ENCODE peak calls at places on chromosomes 2 and 18, in five cellular contexts. One of them, this sample, is unnamed.

GRCh38 chr2:180781276-180781675 is 199.1 kb upstream of the UBE2E3 start:
- DNase-seq in nephron progenitor cell: no peak
- DNase-seq in activated effector memory CD4-positive, alpha-beta T cell treated with Interleukin-2 at 50 U/mL for 16 hours: no peak
- DNase-seq in smooth muscle cell of the brain vasculature: no peak
- DNase-seq in NCI-H2107: no peak
- DNase-seq in this sample: no peak

GRCh38 chr2:88545118-88545517 is 82.1 kb downstream of the EIF2AK3 start:
- DNase-seq in nephron progenitor cell: no peak
- DNase-seq in activated effector memory CD4-positive, alpha-beta T cell treated with Interleukin-2 at 50 U/mL for 16 hours: no peak
- DNase-seq in smooth muscle cell of the brain vasculature: no peak
- DNase-seq in NCI-H2107: no peak
- DNase-seq in this sample: peak

GRCh38 chr2:90069290-90069894 is 1377.9 kb downstream of the RPIA start:
- DNase-seq in nephron progenitor cell: peak
- DNase-seq in activated effector memory CD4-positive, alpha-beta T cell treated with Interleukin-2 at 50 U/mL for 16 hours: no peak
- DNase-seq in smooth muscle cell of the brain vasculature: no peak
- DNase-seq in NCI-H2107: no peak
- DNase-seq in this sample: no peak

GRCh38 chr2:128228894-128229293 is 89.8 kb downstream of the HS6ST1 start:
- DNase-seq in nephron progenitor cell: no peak
- DNase-seq in activated effector memory CD4-positive, alpha-beta T cell treated with Interleukin-2 at 50 U/mL for 16 hours: no peak
- DNase-seq in smooth muscle cell of the brain vasculature: no peak
- DNase-seq in NCI-H2107: no peak
- DNase-seq in this sample: no peak

GRCh38 chr18:79387214-79387613 is 8.5 kb upstream of the NFATC1 start:
- DNase-seq in nephron progenitor cell: no peak
- DNase-seq in activated effector memory CD4-positive, alpha-beta T cell treated with Interleukin-2 at 50 U/mL for 16 hours: no peak
- DNase-seq in smooth muscle cell of the brain vasculature: no peak
- DNase-seq in NCI-H2107: no peak
- DNase-seq in this sample: no peak

GRCh38 chr18:48623468-48624220 is 84.8 kb downstream of the CTIF start:
- DNase-seq in nephron progenitor cell: no peak
- DNase-seq in activated effector memory CD4-positive, alpha-beta T cell treated with Interleukin-2 at 50 U/mL for 16 hours: no peak
- DNase-seq in smooth muscle cell of the brain vasculature: no peak
- DNase-seq in NCI-H2107: no peak
- DNase-seq in this sample: peak

GRCh38 chr2:8576525-8577157 is 105.2 kb upstream of the ID2 start:
- DNase-seq in nephron progenitor cell: no peak
- DNase-seq in activated effector memory CD4-positive, alpha-beta T cell treated with Interleukin-2 at 50 U/mL for 16 hours: no peak
- DNase-seq in smooth muscle cell of the brain vasculature: no peak
- DNase-seq in NCI-H2107: no peak
- DNase-seq in this sample: no peak

GRCh38 chr2:190466819-190467444 is 58.8 kb downstream of the MFSD6 start:
- DNase-seq in nephron progenitor cell: peak
- DNase-seq in activated effector memory CD4-positive, alpha-beta T cell treated with Interleukin-2 at 50 U/mL for 16 hours: no peak
- DNase-seq in smooth muscle cell of the brain vasculature: no peak
- DNase-seq in NCI-H2107: peak
- DNase-seq in this sample: no peak

GRCh38 chr2:105814291-105814940 is 69.7 kb downstream of the NCK2 start:
- DNase-seq in nephron progenitor cell: no peak
- DNase-seq in activated effector memory CD4-positive, alpha-beta T cell treated with Interleukin-2 at 50 U/mL for 16 hours: no peak
- DNase-seq in smooth muscle cell of the brain vasculature: no peak
- DNase-seq in NCI-H2107: no peak
- DNase-seq in this sample: peak

This sample was measured in amniotic epithelial cell.